ENCODE peak calls at places on chromosomes 11 and 22, in five cellular contexts. M is H1, T is GM12878, D is NT2/D1, B is HepG2. Q is an unnamed sample.

GRCh38 chr11:44304091-44305084 is 5.6 kb downstream of the ALX4 start:
- DNase-seq in M (no peak), T (no peak), D (peak), B (no peak), Q (no peak)

GRCh38 chr22:19358195-19358594 is 66.7 kb upstream of the CLTCL1 start:
- DNase-seq in M (no peak), T (no peak), D (no peak), B (no peak), Q (peak)

GRCh38 chr11:126963603-126964353 is 36.8 kb downstream of the KIRREL3 start:
- DNase-seq in M (no peak), T (no peak), D (no peak), B (no peak), Q (no peak)

GRCh38 chr11:108278546-108278945 is 55.7 kb downstream of the ATM start:
- DNase-seq in M (no peak), T (no peak), D (no peak), B (no peak), Q (peak)

GRCh38 chr11:19739872-19740271 is 27.2 kb downstream of the NAV2 start:
- DNase-seq in M (no peak), T (no peak), D (peak), B (peak), Q (peak)

GRCh38 chr11:58905716-58906547 is 33.4 kb upstream of the GLYATL1 start:
- DNase-seq in M (peak), T (no peak), D (peak), B (no peak), Q (no peak)

GRCh38 chr11:6635082-6635932 is 16.1 kb upstream of the TPP1 start:
- DNase-seq in M (no peak), T (no peak), D (no peak), B (peak), Q (no peak)

GRCh38 chr11:12161137-12161536 is 50.7 kb downstream of the MICAL2 start:
- DNase-seq in M (no peak), T (no peak), D (no peak), B (no peak), Q (no peak)

GRCh38 chr11:129766858-129767604 is 48.6 kb upstream of the TMEM45B start:
- DNase-seq in M (peak), T (no peak), D (peak), B (peak), Q (peak)

GRCh38 chr11:8652140-8652539 is 30.3 kb downstream of the TRIM66 start:
- DNase-seq in M (no peak), T (no peak), D (no peak), B (no peak), Q (no peak)

GRCh38 chr11:118908931-118909618 is 16.7 kb downstream of the BCL9L start:
- DNase-seq in M (no peak), T (no peak), D (no peak), B (no peak), Q (peak)

GRCh38 chr11:126284829-126285228 is 1.9 kb downstream of the TIRAP start:
- DNase-seq in M (no peak), T (peak), D (no peak), B (peak), Q (no peak)

GRCh38 chr11:7892751-7893356 is 38.2 kb downstream of the OR10A6 start:
- DNase-seq in M (no peak), T (no peak), D (no peak), B (peak), Q (peak)

GRCh38 chr11:100185588-100185987 is 501.5 kb upstream of the ARHGAP42 start:
- DNase-seq in M (no peak), T (no peak), D (no peak), B (no peak), Q (no peak)

GRCh38 chr11:102577182-102577581 is 46.6 kb upstream of the MMP7 start:
- DNase-seq in M (no peak), T (no peak), D (no peak), B (no peak), Q (no peak)

GRCh38 chr22:20076627-20077172 is 3.3 kb upstream of the DGCR8 start:
- DNase-seq in M (no peak), T (no peak), D (no peak), B (no peak), Q (no peak)

GRCh38 chr22:45139693-45140092 is 24.0 kb upstream of the NUP50 start:
- DNase-seq in M (no peak), T (no peak), D (no peak), B (no peak), Q (no peak)

GRCh38 chr11:77127674-77127968 is 425 bp upstream of the MYO7A start:
- DNase-seq in M (no peak), T (no peak), D (no peak), B (no peak), Q (no peak)

GRCh38 chr11:17604201-17604912 is 57.3 kb downstream of the OTOG start:
- DNase-seq in M (no peak), T (no peak), D (no peak), B (no peak), Q (no peak)

GRCh38 chr22:50298937-50299656 is 8.3 kb downstream of the PLXNB2 start:
- DNase-seq in M (no peak), T (no peak), D (no peak), B (no peak), Q (peak)
- TF ChIP-seq SUZ12 in M (no peak), T (no peak), D (no peak), B (no peak), Q (no peak)

GRCh38 chr11:112115389-112115788 is 28.7 kb downstream of the SDHD start:
- DNase-seq in M (no peak), T (no peak), D (no peak), B (no peak), Q (no peak)

GRCh38 chr11:112118176-112118575 is 31.5 kb downstream of the SDHD start:
- DNase-seq in M (no peak), T (no peak), D (no peak), B (no peak), Q (no peak)

GRCh38 chr11:112113539-112114457 is 27.1 kb downstream of the SDHD start:
- DNase-seq in M (no peak), T (no peak), D (peak), B (peak), Q (peak)

GRCh38 chr11:112114460-112114859 is 27.8 kb downstream of the SDHD start:
- DNase-seq in M (no peak), T (no peak), D (no peak), B (no peak), Q (no peak)
- TF ChIP-seq SUZ12 in M (no peak), T (no peak), D (no peak), B (no peak), Q (no peak)

DNA sequence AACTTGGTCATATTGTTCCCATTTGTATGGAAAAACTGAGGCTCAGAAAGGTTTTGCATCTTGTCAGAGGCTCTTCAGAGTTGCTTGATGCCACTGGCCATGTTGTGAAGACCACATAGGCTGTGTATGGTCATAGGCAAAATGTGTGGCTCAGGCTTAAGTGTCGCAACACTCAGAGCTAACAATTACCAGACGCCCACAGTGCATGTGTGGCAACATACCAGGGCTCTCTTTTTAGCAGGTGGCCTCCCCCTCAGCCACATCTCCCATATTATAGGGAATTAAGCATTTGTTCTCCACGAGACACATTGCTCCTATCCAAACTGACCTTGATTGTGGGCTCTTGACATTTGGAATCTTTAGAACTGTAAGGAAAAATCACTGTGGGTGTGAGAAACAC is 802.5 kb downstream of the DLG2 start:
- DNase-seq in M (no peak), T (no peak), D (no peak), B (no peak), Q (no peak)
- TF ChIP-seq SUZ12 in M (no peak), T (no peak), D (no peak), B (no peak), Q (no peak)

GRCh38 chr11:74822187-74822586 is 73.5 kb downstream of the RNF169 start:
- DNase-seq in M (no peak), T (no peak), D (no peak), B (no peak), Q (no peak)
- TF ChIP-seq SUZ12 in M (no peak), T (no peak), D (no peak), B (no peak), Q (no peak)

DNA sequence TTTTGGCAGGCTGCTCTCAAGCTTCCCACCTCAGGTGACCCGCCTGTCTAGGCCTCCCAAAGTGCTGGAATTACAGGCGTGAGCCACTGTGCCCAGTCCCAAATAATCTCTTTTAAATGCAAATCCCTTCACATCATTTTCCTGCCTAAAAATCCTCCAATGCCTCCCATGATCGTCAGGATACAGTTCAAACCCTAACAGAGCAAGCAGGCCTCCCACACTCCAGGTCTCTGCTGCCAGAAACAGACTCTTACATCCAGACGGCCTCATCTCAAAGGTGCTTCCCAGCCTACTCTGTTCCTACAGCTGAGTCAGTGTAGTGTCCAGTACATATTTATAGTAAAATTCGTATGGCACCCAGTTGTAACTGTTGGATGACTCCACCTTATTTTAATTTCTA is 8.3 kb downstream of the SIRT3 start:
- DNase-seq in M (no peak), T (no peak), D (no peak), B (no peak), Q (no peak)
- TF ChIP-seq SUZ12 in M (no peak), T (no peak), D (no peak), B (no peak), Q (no peak)

GRCh38 chr11:64245401-64245796 is 1.3 kb downstream of the PPP1R14B start:
- DNase-seq in M (no peak), T (no peak), D (no peak), B (no peak), Q (no peak)

GRCh38 chr11:64246874-64247728 is at the start of gene PPP1R14B:
- DNase-seq in M (no peak), T (no peak), D (no peak), B (peak), Q (peak)

GRCh38 chr11:64244107-64244506 is 2.6 kb downstream of the PPP1R14B start:
- DNase-seq in M (no peak), T (no peak), D (no peak), B (no peak), Q (no peak)

GRCh38 chr11:64244966-64245365 is 1.8 kb downstream of the PPP1R14B start:
- DNase-seq in M (no peak), T (no peak), D (no peak), B (no peak), Q (no peak)

DNA sequence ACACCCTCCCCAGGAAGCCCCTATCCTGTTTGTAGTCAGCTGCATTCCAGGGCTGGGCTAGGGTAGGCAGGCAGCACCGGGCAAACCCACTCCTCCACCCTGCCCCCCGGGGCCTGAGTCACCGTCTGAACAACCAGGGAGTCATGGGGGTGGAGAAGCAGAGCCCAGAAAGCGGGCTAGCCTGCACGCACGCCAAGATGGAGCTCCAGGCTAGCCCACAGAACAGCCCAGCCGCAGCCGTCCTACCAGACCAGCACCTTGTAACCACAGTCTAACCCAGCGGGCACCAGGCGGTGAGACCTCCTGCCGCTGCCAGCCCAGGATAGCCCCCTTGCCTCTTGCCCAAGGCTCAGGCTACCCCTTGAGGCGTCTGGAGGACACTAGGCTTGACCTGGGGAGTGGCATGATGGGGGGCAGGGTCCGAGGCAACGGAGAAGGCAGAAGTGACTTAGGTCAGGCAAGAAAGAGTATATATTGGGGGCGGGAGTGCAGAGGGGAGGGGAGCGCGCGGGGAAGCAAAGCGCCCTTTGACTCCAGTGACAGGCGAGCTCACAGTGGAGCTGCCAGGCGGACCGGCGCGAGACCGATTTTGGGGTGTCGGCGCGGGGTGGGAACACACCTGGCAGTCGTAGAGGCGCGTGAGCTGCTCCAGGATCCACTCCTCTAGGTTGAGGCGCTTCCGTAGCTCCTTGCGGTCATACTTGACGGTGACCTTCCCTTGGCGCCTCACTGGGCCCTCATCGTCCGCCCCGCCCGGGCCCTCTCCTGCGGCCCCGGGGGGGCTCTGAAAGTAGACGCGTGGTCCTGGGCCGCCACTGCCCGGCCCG is 733 bp downstream of the PPP1R14B start:
- DNase-seq in M (no peak), T (no peak), D (no peak), B (peak), Q (no peak)
- TF ChIP-seq SUZ12 in M (no peak), T (no peak), D (no peak), B (no peak), Q (no peak)

DNA sequence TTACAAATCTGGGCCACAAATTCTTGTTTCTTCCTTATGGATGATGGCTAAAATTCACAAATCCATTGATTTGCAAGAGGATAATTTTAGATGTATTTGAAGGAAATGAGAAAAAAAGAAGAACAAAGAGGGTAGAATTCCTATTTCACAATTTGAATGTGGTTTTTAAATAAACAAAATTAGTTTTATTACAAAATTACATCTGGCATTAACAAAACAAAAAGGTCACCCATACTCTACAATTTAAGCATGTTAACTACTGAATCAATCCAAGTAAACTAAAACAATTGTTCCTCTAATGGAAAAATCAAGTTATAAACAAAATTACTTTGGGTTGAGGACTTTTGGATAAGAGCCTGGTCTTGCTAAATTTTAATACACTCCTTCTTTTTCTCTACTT is 242.0 kb downstream of the METTL15 start:
- DNase-seq in M (no peak), T (no peak), D (no peak), B (no peak), Q (no peak)
- TF ChIP-seq SUZ12 in M (no peak), T (no peak), D (no peak), B (no peak), Q (no peak)

DNA sequence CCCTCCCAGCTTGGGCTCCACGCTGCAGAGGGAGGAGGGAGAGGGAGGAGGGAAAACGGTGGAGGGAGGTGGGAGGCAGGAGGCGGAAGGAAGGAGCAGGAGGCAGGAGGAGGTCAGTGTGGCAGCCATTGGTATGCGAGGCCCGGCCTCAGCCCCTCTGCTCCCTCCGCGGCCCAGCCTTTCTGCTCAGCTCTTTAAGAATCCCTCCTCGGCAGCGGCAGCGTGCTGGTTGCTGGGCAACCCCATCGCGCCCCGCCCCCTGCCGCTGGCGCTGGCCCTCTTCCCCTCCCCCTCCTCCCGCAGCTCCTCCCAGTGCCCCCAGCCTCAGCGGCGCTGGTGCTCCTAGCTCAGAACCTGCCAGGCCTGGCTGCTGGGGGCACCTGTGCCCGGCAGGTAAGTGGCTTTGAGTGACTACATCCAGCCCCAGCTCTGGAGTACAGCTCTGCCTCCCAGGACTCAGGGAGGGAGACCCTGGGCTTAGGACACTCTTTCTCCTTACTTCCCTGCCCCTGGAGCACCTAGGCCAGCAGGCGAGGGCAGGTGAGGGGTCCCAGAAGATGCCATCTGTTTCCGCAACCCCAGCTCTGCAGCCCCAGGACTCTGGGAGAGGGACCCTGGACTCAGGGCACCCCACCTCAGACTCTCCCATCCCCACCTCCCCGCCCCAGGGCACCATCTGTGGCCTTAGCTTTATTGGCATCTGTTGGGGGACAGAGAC is 7.2 kb upstream of the FLRT1 start:
- DNase-seq in M (peak), T (no peak), D (peak), B (no peak), Q (peak)
- TF ChIP-seq SUZ12 in M (no peak), T (no peak), D (no peak), B (no peak), Q (no peak)

DNA sequence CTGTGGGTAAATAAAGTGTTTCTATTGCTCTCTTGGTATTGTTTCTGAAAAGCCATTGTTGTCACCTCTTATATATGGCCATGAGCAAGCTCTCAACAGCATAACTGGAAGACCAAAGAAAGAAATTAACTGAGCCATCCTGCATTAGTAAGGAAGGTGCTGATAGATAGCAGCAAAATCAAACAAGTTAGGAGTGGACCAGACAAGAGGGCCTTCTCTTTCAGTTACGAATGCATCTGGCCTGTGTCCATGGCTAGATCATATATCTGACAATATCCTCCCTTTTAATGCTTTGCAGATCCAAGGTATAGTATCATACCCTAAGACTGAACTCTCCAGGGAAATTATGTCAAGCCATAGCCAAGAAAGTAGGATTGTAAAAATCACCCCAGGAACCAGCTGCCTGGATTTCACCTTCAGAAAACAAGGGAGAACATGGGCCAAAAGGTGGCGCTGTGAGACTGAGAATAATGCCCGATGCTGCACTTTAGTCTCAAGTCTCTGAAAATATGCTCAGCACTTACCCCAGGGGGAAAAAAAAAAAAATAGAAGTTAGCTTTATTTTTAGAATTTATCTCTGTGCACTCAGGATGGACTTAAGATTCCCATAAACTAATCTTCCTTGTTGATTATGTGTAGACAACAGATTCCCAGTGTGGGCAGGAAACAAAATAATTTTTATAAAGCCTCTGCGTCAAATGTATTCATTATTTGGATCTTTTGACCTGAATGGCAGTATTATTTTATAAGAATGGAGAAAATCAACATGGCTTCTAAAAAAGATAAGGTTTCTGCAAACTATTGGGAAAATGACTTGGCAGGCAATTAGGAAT is 415.1 kb downstream of the ETS1 start:
- DNase-seq in M (no peak), T (peak), D (peak), B (peak), Q (peak)
- TF ChIP-seq SUZ12 in M (no peak), T (no peak), D (no peak), B (no peak), Q (no peak)

Q was measured in HEK293T.